ENCODE peak calls at places on chromosome 4, in five cellular contexts. E, D, L, R and O are unnamed samples.

GRCh38 chr4:4667643-4668081 is 125.8 kb upstream of the STX18 start:
- DNase-seq in E (no peak), D (no peak), L (no peak), R (no peak), O (no peak)

GRCh38 chr4:53497446-53498069 is 93.7 kb downstream of the LNX1 start:
- DNase-seq in E (no peak), D (no peak), L (no peak), R (no peak), O (no peak)

GRCh38 chr4:8695237-8696219 is 103.0 kb downstream of the CPZ start:
- DNase-seq in E (no peak), D (no peak), L (no peak), R (no peak), O (no peak)

GRCh38 chr4:88535090-88535755 is 11.6 kb upstream of the PYURF start:
- DNase-seq in E (no peak), D (no peak), L (no peak), R (no peak), O (no peak)

GRCh38 chr4:6987566-6987920 is 55.6 kb upstream of the TADA2B start:
- DNase-seq in E (peak; percentile 4), D (no peak), L (peak; percentile 81), R (peak; percentile 21), O (no peak)

GRCh38 chr4:24792552-24792951 is 2.8 kb upstream of the SOD3 start:
- DNase-seq in E (no peak), D (no peak), L (no peak), R (no peak), O (no peak)

GRCh38 chr4:76198411-76199237 is 15.0 kb downstream of the SCARB2 start:
- DNase-seq in E (peak; percentile 46), D (peak; percentile 54), L (peak; percentile 71), R (peak; percentile 93), O (no peak)

GRCh38 chr4:55397521-55398321 is 2.0 kb downstream of the TMEM165 start:
- DNase-seq in E (peak; percentile 37), D (no peak), L (peak; percentile 86), R (peak; percentile 57), O (no peak)

GRCh38 chr4:7911044-7911578 is 28.6 kb downstream of the AFAP1 start:
- DNase-seq in E (no peak), D (no peak), L (peak; percentile 65), R (peak; percentile 91), O (no peak)

GRCh38 chr4:174520655-174521054 is 1.6 kb downstream of the HPGD start:
- DNase-seq in E (no peak), D (no peak), L (no peak), R (no peak), O (no peak)

GRCh38 chr4:157013656-157014055 is 42.1 kb upstream of the PDGFC start:
- DNase-seq in E (peak; percentile 28), D (no peak), L (no peak), R (peak; percentile 10), O (no peak)

GRCh38 chr4:142741995-142742394 is 104.1 kb downstream of the INPP4B start:
- DNase-seq in E (peak; percentile 41), D (no peak), L (no peak), R (no peak), O (no peak)

GRCh38 chr4:185914583-185915199 is 102.7 kb upstream of the SORBS2 start:
- DNase-seq in E (no peak), D (no peak), L (no peak), R (peak; percentile 96), O (no peak)

GRCh38 chr4:40227284-40227683 is 30.5 kb downstream of the RHOH start:
- DNase-seq in E (no peak), D (no peak), L (no peak), R (no peak), O (no peak)

GRCh38 chr4:3522326-3522640 is 9.9 kb downstream of the LRPAP1 start:
- DNase-seq in E (no peak), D (peak; percentile 28), L (no peak), R (no peak), O (no peak)

GRCh38 chr4:87616268-87616667 is 7.9 kb downstream of the DSPP start:
- DNase-seq in E (no peak), D (no peak), L (no peak), R (no peak), O (no peak)

GRCh38 chr4:20760053-20760452 is 59.8 kb downstream of the PACRGL start:
- DNase-seq in E (peak; percentile 36), D (no peak), L (no peak), R (no peak), O (no peak)

GRCh38 chr4:7924163-7924562 is 15.5 kb downstream of the AFAP1 start:
- DNase-seq in E (no peak), D (no peak), L (no peak), R (no peak), O (no peak)

GRCh38 chr4:72496119-72496518 is 72.9 kb downstream of the ADAMTS3 start:
- DNase-seq in E (peak; percentile 71), D (no peak), L (peak; percentile 78), R (peak; percentile 33), O (no peak)

GRCh38 chr4:151801547-151802516 is 41.0 kb upstream of the GATB start:
- DNase-seq in E (peak; percentile 56), D (peak; percentile 48), L (no peak), R (no peak), O (no peak)

GRCh38 chr4:70712604-70713452 is 8.9 kb upstream of the RUFY3 start:
- DNase-seq in E (no peak), D (no peak), L (no peak), R (no peak), O (no peak)

GRCh38 chr4:70712150-70712549 is 9.6 kb upstream of the RUFY3 start:
- DNase-seq in E (no peak), D (no peak), L (no peak), R (peak; percentile 17), O (no peak)

GRCh38 chr4:70706516-70706915 is 15.2 kb upstream of the RUFY3 start:
- DNase-seq in E (peak; percentile 26), D (no peak), L (no peak), R (peak; percentile 17), O (no peak)

GRCh38 chr4:70711599-70711998 is 10.2 kb upstream of the RUFY3 start:
- DNase-seq in E (no peak), D (no peak), L (no peak), R (peak; percentile 37), O (no peak)

DNA sequence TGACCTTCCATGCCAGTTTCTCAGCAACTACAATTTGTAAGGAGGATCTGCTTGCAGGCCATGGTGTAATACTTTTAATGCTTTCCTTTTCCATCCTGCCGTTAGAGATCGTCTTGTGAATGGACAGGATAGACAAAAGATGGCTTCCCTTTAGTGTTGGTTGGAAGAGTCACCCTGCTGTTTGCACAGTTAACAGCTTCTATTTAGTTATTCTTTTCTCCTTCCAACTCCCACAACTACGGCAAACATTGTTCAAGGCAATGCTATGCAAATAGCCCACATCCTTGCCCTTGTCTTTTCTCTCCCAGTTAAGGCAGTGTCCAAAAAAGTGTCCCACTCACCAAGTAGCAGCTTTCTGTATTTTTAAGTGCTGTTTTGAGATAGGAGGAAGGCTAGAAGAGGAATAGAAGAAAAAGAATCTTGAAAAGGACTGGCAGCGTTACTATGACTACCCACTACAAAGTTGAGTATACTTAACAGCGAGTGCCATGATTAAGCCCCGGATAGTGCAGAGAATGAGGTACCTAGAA is 12.1 kb upstream of the RUFY3 start:
- DNase-seq in E (peak; percentile 73), D (no peak), L (no peak), R (peak; percentile 55), O (no peak)
- H3K4me3 ChIP-seq in E (peak overlapping the region; percentile 33), D (no peak overlapping the region), L (no peak overlapping the region), R (no peak overlapping the region), O (no peak overlapping the region)

DNA sequence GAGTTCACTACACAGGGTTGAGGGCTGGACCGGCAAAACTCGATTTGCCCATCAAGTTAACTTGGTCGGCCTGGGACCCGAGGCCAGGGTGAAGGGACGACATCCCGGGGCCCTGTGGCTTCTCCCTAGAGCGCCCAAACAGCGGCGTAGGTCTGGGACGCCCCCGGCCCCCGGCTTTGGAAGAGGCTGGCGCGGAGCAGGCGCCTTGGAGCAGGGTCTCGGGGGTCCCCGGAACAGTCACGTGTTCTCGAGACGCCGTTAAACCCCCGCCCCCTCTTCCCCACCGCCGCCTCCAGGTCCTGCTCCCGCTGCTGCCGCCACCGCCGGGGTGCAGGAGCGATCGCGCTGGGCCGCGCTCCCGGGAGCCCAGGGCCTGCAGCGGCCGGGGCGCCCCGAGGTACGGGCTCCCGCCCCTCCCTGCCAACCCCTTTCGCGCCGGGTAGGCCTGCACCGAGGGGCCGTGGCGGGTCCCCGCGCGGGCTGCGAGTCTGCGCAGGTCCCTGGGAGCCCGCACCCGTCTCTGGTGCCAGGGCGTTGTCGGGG is at the start of gene NPY5R:
- DNase-seq in E (no peak), D (no peak), L (no peak), R (no peak), O (no peak)
- H3K4me3 ChIP-seq in E (no peak within 1 kb of the TSS), D (peak within 1 kb of the TSS; percentile 43), L (peak within 1 kb of the TSS; percentile 3), R (peak within 1 kb of the TSS; percentile 44), O (no peak within 1 kb of the TSS)

GRCh38 chr4:25843340-25844097 is 19.3 kb downstream of the SEL1L3 start:
- DNase-seq in E (peak; percentile 53), D (peak; percentile 76), L (no peak), R (no peak), O (no peak)
- H3K4me3 ChIP-seq in E (no peak overlapping the region), D (peak overlapping the region; percentile 14), L (no peak overlapping the region), R (no peak overlapping the region), O (no peak overlapping the region)

GRCh38 chr4:1851575-1852415 is 4.2 kb downstream of the LETM1 start:
- DNase-seq in E (no peak), D (no peak), L (no peak), R (no peak), O (no peak)
- H3K4me3 ChIP-seq in E (no peak overlapping the region), D (no peak overlapping the region), L (no peak overlapping the region), R (no peak overlapping the region), O (no peak overlapping the region)

DNA sequence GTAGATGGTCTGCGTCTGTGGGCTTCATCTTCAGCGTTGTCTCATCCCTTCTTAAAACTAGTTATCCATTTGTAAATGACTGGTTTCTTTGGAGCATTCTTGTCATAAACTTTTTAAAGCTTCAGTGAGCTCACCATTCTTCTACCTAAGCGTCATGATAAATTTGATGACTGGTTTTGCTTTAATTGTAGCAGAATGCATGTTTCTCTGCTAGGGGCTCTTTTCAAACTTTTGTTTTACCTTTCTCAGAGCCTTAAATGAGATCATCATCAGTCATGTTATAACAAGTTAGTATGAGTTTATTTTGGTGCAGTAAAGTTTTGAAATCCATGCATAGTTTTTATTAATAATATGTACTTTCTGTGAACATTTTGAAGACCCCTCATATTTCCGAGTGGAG is 6.3 kb upstream of the ADGRL3 start:
- DNase-seq in E (no peak), D (no peak), L (no peak), R (no peak), O (no peak)
- H3K4me3 ChIP-seq in E (no peak overlapping the region), D (no peak overlapping the region), L (no peak overlapping the region), R (no peak overlapping the region), O (no peak overlapping the region)

DNA sequence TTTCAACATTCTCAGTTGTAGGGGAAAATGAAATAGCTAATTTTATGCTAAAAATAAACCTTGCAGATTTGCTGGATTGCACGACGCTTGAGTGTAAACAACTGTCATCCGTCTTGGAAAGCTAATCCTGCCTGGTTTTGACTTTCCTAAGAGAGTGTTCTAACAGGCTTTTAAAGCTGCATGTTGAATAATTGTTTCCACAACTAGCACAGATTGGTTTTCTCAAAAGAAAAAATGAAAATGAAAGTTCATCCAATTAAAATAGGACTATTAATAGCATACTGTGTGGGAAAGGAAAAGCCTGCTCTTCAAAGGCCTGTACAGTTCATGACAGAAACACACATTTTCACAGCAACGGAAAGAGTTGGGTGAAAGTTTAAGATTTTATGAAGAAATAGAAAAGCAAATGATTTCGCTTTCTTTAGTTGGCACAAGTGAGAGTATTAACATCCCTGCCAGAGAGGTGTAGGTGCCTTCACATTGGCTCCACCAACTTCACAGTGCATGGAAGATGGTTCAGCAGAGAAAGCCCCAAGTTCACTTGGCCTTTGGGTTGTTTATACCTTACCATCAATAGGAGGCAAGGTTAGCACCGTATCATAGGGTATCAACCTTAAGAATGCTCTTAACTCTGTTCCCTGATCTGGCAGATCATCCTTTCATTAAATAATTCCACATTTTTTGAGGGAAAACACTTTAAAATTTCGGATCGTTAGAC is 140.0 kb upstream of the GUCY1A1 start:
- DNase-seq in E (no peak), D (no peak), L (no peak), R (no peak), O (no peak)
- H3K4me3 ChIP-seq in E (no peak overlapping the region), D (peak overlapping the region; percentile 0), L (no peak overlapping the region), R (no peak overlapping the region), O (no peak overlapping the region)